ENCODE peak calls at places on chromosomes 3 and 15, in ten cellular contexts. F, B, I, V, Z, N, S, R, J and P are unnamed samples.

GRCh38 chr3:129837057-129837631 is 56.4 kb downstream of the TMCC1 start:
- DNase-seq in F (no peak), V (no peak), J (no peak), B (no peak), N (peak; percentile 21), R (no peak), I (no peak), S (no peak), Z (no peak), P (peak; percentile 43)

GRCh38 chr3:49715611-49716121 is 3.8 kb downstream of the AMIGO3 start:
- DNase-seq in J (no peak), F (no peak), Z (no peak), S (peak; percentile 61), R (no peak), N (no peak), I (no peak), B (no peak), V (no peak), P (no peak)

GRCh38 chr15:60118146-60118545 is 114.0 kb downstream of the FOXB1 start:
- DNase-seq in S (no peak), I (no peak), Z (no peak), J (peak; percentile 90), R (no peak), V (no peak), N (peak; percentile 67), F (no peak), B (no peak), P (no peak)

GRCh38 chr15:66630801-66631351 is 65.1 kb upstream of the LCTL start:
- DNase-seq in V (no peak), N (no peak), B (no peak), Z (no peak), F (no peak), J (no peak), I (no peak), S (no peak), R (no peak), P (peak; percentile 77)

GRCh38 chr3:44128057-44128775 is 113.5 kb upstream of the TOPAZ1 start:
- DNase-seq in F (no peak), R (no peak), V (no peak), I (no peak), Z (no peak), S (no peak), N (peak; percentile 84), B (no peak), J (peak; percentile 15), P (no peak)

GRCh38 chr15:93056836-93057235 is 32.2 kb downstream of the RGMA start:
- DNase-seq in Z (no peak), I (no peak), B (no peak), S (peak; percentile 29), R (no peak), F (no peak), J (no peak), V (no peak), N (no peak), P (no peak)

GRCh38 chr3:144942093-144942492 is 970.5 kb downstream of the DIPK2A start:
- DNase-seq in Z (no peak), S (no peak), B (peak; percentile 18), R (no peak), F (no peak), V (no peak), J (no peak), N (no peak), I (no peak), P (peak; percentile 5)

GRCh38 chr15:63243101-63243500 is 34.3 kb upstream of the APH1B start:
- DNase-seq in R (no peak), N (no peak), B (peak; percentile 65), V (no peak), J (no peak), F (no peak), I (no peak), S (no peak), Z (no peak), P (peak; percentile 49)

GRCh38 chr3:15315003-15315402 is 17.4 kb downstream of the SH3BP5 start:
- DNase-seq in V (no peak), N (no peak), R (no peak), I (no peak), J (no peak), S (no peak), F (no peak), Z (no peak), B (no peak), P (no peak)

GRCh38 chr15:40238481-40238926 is 359 bp upstream of the PAK6 start:
- DNase-seq in I (no peak), Z (no peak), J (no peak), N (peak; percentile 41), B (no peak), F (no peak), R (no peak), V (no peak), S (no peak), P (no peak)

GRCh38 chr3:165607221-165607620 is 230.0 kb downstream of the BCHE start:
- DNase-seq in B (no peak), R (no peak), J (no peak), Z (no peak), V (no peak), N (no peak), F (no peak), I (no peak), S (no peak), P (no peak)

GRCh38 chr3:72055436-72055835 is 270.5 kb upstream of the PROK2 start:
- DNase-seq in V (no peak), I (no peak), Z (no peak), F (no peak), J (no peak), N (no peak), S (no peak), B (no peak), R (no peak), P (no peak)

GRCh38 chr15:63403254-63403945 is 21.8 kb upstream of the CA12 start:
- DNase-seq in S (no peak), V (no peak), Z (no peak), F (no peak), J (no peak), B (no peak), N (no peak), R (no peak), I (no peak), P (peak; percentile 16)

GRCh38 chr3:11818033-11818432 is 28.7 kb downstream of the TAMM41 start:
- DNase-seq in B (no peak), R (no peak), S (no peak), Z (no peak), J (no peak), V (no peak), N (no peak), I (no peak), F (no peak), P (no peak)

GRCh38 chr3:55190296-55190695 is 262.4 kb upstream of the LRTM1 start:
- DNase-seq in V (no peak), F (no peak), J (peak; percentile 53), Z (no peak), R (no peak), B (peak; percentile 92), I (peak; percentile 83), N (no peak), S (no peak), P (peak; percentile 70)

GRCh38 chr3:112587336-112587735 is 25.5 kb downstream of the SLC35A5 start:
- DNase-seq in I (no peak), J (no peak), V (no peak), B (no peak), F (no peak), R (no peak), N (no peak), Z (no peak), S (no peak), P (peak; percentile 30)

GRCh38 chr3:100634493-100635272 is 25.3 kb downstream of the ADGRG7 start:
- DNase-seq in F (peak; percentile 6), N (peak; percentile 18), J (peak; percentile 10), Z (peak; percentile 74), I (no peak), V (no peak), S (peak; percentile 44), R (no peak), B (no peak), P (peak; percentile 25)

GRCh38 chr3:56086355-56086754 is 381.9 kb downstream of the ERC2 start:
- DNase-seq in B (peak; percentile 34), F (no peak), R (no peak), I (peak; percentile 16), S (no peak), N (no peak), V (no peak), Z (no peak), J (no peak), P (no peak)

GRCh38 chr15:52261498-52262242 is 33.9 kb downstream of the MYO5C start:
- DNase-seq in R (peak; percentile 46), V (peak; percentile 45), B (peak; percentile 64), I (peak; percentile 78), F (peak; percentile 80), S (no peak), N (peak; percentile 97), Z (peak; percentile 33), J (peak; percentile 89), P (peak; percentile 87)
- TF ChIP-seq CTCF in R (peak; percentile 26), V (no peak), B (no peak), I (peak; percentile 6), F (no peak), S (no peak), N (no peak), Z (no peak), J (no peak), P (no peak)

GRCh38 chr15:90930861-90931629 is 1.3 kb downstream of the HDDC3 start:
- DNase-seq in B (no peak), R (no peak), J (no peak), N (no peak), F (peak; percentile 41), S (no peak), I (no peak), Z (peak; percentile 32), V (no peak), P (no peak)
- H3K4me3 ChIP-seq in B (peak overlapping the region; percentile 97), R (peak overlapping the region; percentile 66), J (no peak overlapping the region), N (peak overlapping the region; percentile 94), F (peak overlapping the region; percentile 82), S (no peak overlapping the region), I (peak overlapping the region; percentile 92), Z (peak overlapping the region; percentile 57), V (peak overlapping the region; percentile 77), P (no peak overlapping the region)

GRCh38 chr15:52805351-52806283 is 15.5 kb upstream of the ONECUT1 start:
- DNase-seq in B (no peak), F (no peak), Z (no peak), V (no peak), S (peak; percentile 85), N (peak; percentile 88), I (no peak), R (no peak), J (peak; percentile 87), P (no peak)
- TF ChIP-seq CTCF in B (no peak), F (peak; percentile 18), Z (no peak), V (peak; percentile 12), S (peak; percentile 8), N (peak; percentile 42), I (no peak), R (peak; percentile 7), J (peak; percentile 52), P (no peak)

DNA sequence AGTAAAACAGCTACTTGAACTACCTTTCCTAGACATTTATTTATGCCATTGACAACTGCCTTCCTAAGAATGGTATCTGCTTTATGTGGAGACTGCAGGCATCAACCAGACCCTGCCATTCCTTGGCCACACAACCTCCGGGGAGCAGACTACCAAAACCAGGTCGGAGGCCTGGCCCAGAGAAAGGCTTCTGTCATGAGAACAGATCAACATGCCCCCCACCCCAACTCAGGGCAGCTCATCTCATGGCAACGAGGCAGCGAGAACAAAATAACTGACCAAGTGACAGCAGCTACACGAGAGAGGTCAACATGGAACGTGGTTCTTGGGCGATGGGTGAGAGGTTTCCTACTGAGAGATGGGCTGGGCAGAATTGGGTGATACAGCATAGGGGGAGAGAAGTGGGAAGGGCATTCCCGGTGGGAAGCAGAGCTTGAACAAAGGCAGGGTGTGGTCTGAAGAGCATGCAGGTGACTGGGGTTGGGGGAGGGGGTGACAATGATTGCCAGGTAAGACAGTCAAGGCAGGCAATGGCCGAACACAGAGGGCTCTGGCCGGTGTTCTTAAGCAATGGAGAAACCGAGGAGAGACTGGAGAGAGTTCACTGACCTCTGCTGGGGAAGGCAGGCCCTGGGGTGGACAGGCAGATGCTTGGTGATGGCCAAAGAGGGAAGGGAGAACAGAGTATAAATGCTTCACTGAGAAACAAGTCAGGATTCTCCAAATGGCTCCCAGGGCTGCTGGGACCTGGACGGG is 33.9 kb downstream of the CCDC12 start:
- DNase-seq in I (no peak), R (no peak), N (no peak), V (no peak), Z (no peak), J (no peak), F (no peak), B (no peak), S (no peak), P (no peak)
- H3K4me3 ChIP-seq in I (no peak overlapping the region), R (no peak overlapping the region), N (no peak overlapping the region), V (no peak overlapping the region), Z (no peak overlapping the region), J (no peak overlapping the region), F (no peak overlapping the region), B (no peak overlapping the region), S (no peak overlapping the region), P (no peak overlapping the region)